ENCODE peak calls at places on chromosome 19, in nine cellular contexts. U is foreskin keratinocyte; X is foreskin fibroblast; K is osteocyte; Z is effector memory CD4-positive, alpha-beta T cell; Y is posterior vena cava; C is mesothelial cell of epicardium; V is activated CD4-positive, alpha-beta memory T cell treated with anti-CD3 and anti-CD28 coated beads for 36 hours; D is activated T-cell treated with anti-CD3 and anti-CD28 coated beads for 48 hours. W is an unnamed sample.

GRCh38 chr19:51166846-51167490 is 24.9 kb downstream of the SIGLEC7 start:
- DNase-seq in U (no peak), X (no peak), K (no peak), Z (no peak), Y (peak; percentile 78), C (no peak), V (peak; percentile 42), D (peak; percentile 4), W (no peak)

GRCh38 chr19:40466219-40467006 is at the start of gene SPTBN4:
- DNase-seq in U (no peak), X (peak; percentile 14), K (no peak), Z (peak; percentile 62), Y (peak; percentile 85), C (no peak), V (peak; percentile 90), D (peak; percentile 65), W (peak; percentile 56)

GRCh38 chr19:3338541-3339181 is 27.7 kb upstream of the NFIC start:
- DNase-seq in U (no peak), X (no peak), K (no peak), Z (peak; percentile 43), Y (no peak), C (no peak), V (peak; percentile 66), D (no peak), W (peak; percentile 52)

GRCh38 chr19:679418-680286 is 3.5 kb downstream of the FSTL3 start:
- DNase-seq in U (no peak), X (peak; percentile 91), K (no peak), Z (no peak), Y (peak; percentile 95), C (peak; percentile 69), V (peak; percentile 55), D (peak; percentile 41), W (no peak)

GRCh38 chr19:8302357-8302691 is 5.8 kb downstream of the CD320 start:
- DNase-seq in U (no peak), X (peak; percentile 41), K (peak; percentile 76), Z (no peak), Y (peak; percentile 80), C (no peak), V (no peak), D (no peak), W (no peak)

GRCh38 chr19:7228935-7229541 is 65.2 kb downstream of the INSR start:
- DNase-seq in U (no peak), X (no peak), K (no peak), Z (no peak), Y (no peak), C (no peak), V (no peak), D (no peak), W (no peak)

GRCh38 chr19:45643024-45643926 is 4.1 kb upstream of the EML2 start:
- DNase-seq in U (peak; percentile 54), X (peak; percentile 88), K (peak; percentile 96), Z (peak; percentile 76), Y (peak; percentile 95), C (peak; percentile 97), V (peak; percentile 97), D (peak; percentile 95), W (peak; percentile 75)

GRCh38 chr19:2582984-2583956 is 107.3 kb downstream of the GADD45B start:
- DNase-seq in U (no peak), X (peak; percentile 23), K (no peak), Z (no peak), Y (peak; percentile 44), C (no peak), V (no peak), D (no peak), W (no peak)

GRCh38 chr19:49331616-49332055 is 3.6 kb upstream of the CD37 start:
- DNase-seq in U (no peak), X (peak; percentile 64), K (no peak), Z (peak; percentile 49), Y (peak; percentile 77), C (no peak), V (peak; percentile 80), D (peak; percentile 52), W (peak; percentile 53)

GRCh38 chr19:29239220-29239776 is 26.3 kb upstream of the UQCRFS1 start:
- DNase-seq in U (no peak), X (no peak), K (no peak), Z (no peak), Y (no peak), C (no peak), V (no peak), D (no peak), W (no peak)

GRCh38 chr19:18219911-18220631 is 6.2 kb downstream of the PDE4C start:
- DNase-seq in U (no peak), X (no peak), K (no peak), Z (no peak), Y (no peak), C (no peak), V (no peak), D (no peak), W (no peak)

GRCh38 chr19:41958367-41959055 is 610 bp downstream of the RABAC1 start:
- DNase-seq in U (peak; percentile 47), X (peak; percentile 85), K (peak; percentile 92), Z (peak; percentile 77), Y (peak; percentile 94), C (peak; percentile 88), V (peak; percentile 93), D (peak; percentile 83), W (peak; percentile 77)

GRCh38 chr19:931860-932646 is 6.2 kb downstream of the ARID3A start:
- DNase-seq in U (no peak), X (no peak), K (no peak), Z (no peak), Y (no peak), C (no peak), V (no peak), D (no peak), W (no peak)

GRCh38 chr19:33396701-33397535 is 23.4 kb downstream of the CEBPG start:
- DNase-seq in U (no peak), X (no peak), K (no peak), Z (no peak), Y (peak; percentile 69), C (no peak), V (no peak), D (no peak), W (no peak)

GRCh38 chr19:292281-292884 is 1.2 kb upstream of the PLPP2 start:
- DNase-seq in U (no peak), X (no peak), K (no peak), Z (no peak), Y (peak; percentile 62), C (no peak), V (no peak), D (no peak), W (no peak)

GRCh38 chr19:30004403-30004802 is 62.4 kb downstream of the URI1 start:
- DNase-seq in U (no peak), X (no peak), K (no peak), Z (no peak), Y (no peak), C (no peak), V (no peak), D (no peak), W (no peak)

GRCh38 chr19:16000024-16000687 is 51.3 kb downstream of the OR10H4 start:
- DNase-seq in U (no peak), X (no peak), K (peak; percentile 56), Z (no peak), Y (no peak), C (no peak), V (no peak), D (no peak), W (no peak)

GRCh38 chr19:8366961-8367326 is 3.0 kb downstream of the ANGPTL4 start:
- DNase-seq in U (no peak), X (peak; percentile 44), K (no peak), Z (no peak), Y (peak; percentile 78), C (no peak), V (no peak), D (no peak), W (no peak)

GRCh38 chr19:19486343-19487076 is 28.8 kb downstream of the TSSK6 start:
- DNase-seq in U (no peak), X (peak; percentile 21), K (no peak), Z (no peak), Y (no peak), C (no peak), V (no peak), D (no peak), W (no peak)

GRCh38 chr19:16456652-16457194 is 15.0 kb downstream of the EPS15L1 start:
- DNase-seq in U (no peak), X (no peak), K (no peak), Z (no peak), Y (no peak), C (no peak), V (no peak), D (no peak), W (no peak)

GRCh38 chr19:33208904-33209843 is 15.0 kb downstream of the LRP3 start:
- DNase-seq in U (no peak), X (no peak), K (no peak), Z (no peak), Y (no peak), C (no peak), V (no peak), D (no peak), W (no peak)

GRCh38 chr19:35045667-35046300 is 4.3 kb downstream of the HPN start:
- DNase-seq in U (no peak), X (peak; percentile 60), K (no peak), Z (no peak), Y (no peak), C (no peak), V (peak; percentile 68), D (no peak), W (no peak)

GRCh38 chr19:46748325-46749109 is 2.3 kb upstream of the STRN4 start:
- DNase-seq in U (no peak), X (peak; percentile 79), K (no peak), Z (peak; percentile 63), Y (peak; percentile 92), C (peak; percentile 64), V (peak; percentile 84), D (peak; percentile 66), W (peak; percentile 69)

GRCh38 chr19:46954502-46955004 is 65.1 kb upstream of the NPAS1 start:
- DNase-seq in U (no peak), X (no peak), K (no peak), Z (no peak), Y (no peak), C (no peak), V (peak; percentile 23), D (no peak), W (no peak)

GRCh38 chr19:36688058-36688457 is 646 bp downstream of the ZNF567 start:
- DNase-seq in U (no peak), X (no peak), K (no peak), Z (no peak), Y (no peak), C (no peak), V (peak; percentile 19), D (no peak), W (no peak)

GRCh38 chr19:23409392-23410048 is 14.2 kb upstream of the ZNF91 start:
- DNase-seq in U (no peak), X (no peak), K (no peak), Z (no peak), Y (no peak), C (no peak), V (no peak), D (no peak), W (no peak)

GRCh38 chr19:50313812-50314536 is 15.2 kb downstream of the KCNC3 start:
- DNase-seq in U (no peak), X (no peak), K (no peak), Z (no peak), Y (no peak), C (no peak), V (no peak), D (no peak), W (no peak)

GRCh38 chr19:33904681-33905080 is 108.0 kb downstream of the KCTD15 start:
- DNase-seq in U (no peak), X (peak; percentile 26), K (no peak), Z (no peak), Y (no peak), C (no peak), V (no peak), D (no peak), W (no peak)

GRCh38 chr19:46180701-46181385 is 32.8 kb downstream of the IGFL2 start:
- DNase-seq in U (peak; percentile 71), X (peak; percentile 79), K (no peak), Z (no peak), Y (no peak), C (no peak), V (no peak), D (no peak), W (no peak)

GRCh38 chr19:47272448-47273312 is 2.0 kb upstream of the INAFM1 start:
- DNase-seq in U (no peak), X (peak; percentile 52), K (no peak), Z (no peak), Y (peak; percentile 89), C (no peak), V (no peak), D (no peak), W (peak; percentile 44)

GRCh38 chr19:44671400-44671799 is at the start of gene CEACAM19:
- DNase-seq in U (peak; percentile 90), X (no peak), K (no peak), Z (no peak), Y (no peak), C (no peak), V (no peak), D (no peak), W (no peak)

W was measured in T follicular helper cell.